ENCODE peak calls at places on chromosomes 12 and 14, in seven cellular contexts. One of them, this sample, is unnamed.

GRCh38 chr12:8156416-8156815 is 399 bp upstream of the ZNF705A start:
- DNase-seq in K562: no peak
- DNase-seq in WTC11: no peak
- DNase-seq in dorsolateral prefrontal cortex: no peak
- DNase-seq in epithelial cell of proximal tubule: no peak
- DNase-seq in thyroid gland: no peak
- DNase-seq in fibroblast of lung: no peak
- DNase-seq in this sample: no peak

GRCh38 chr14:103728721-103729120 is 13.1 kb downstream of the ZFYVE21 start:
- DNase-seq in epithelial cell of proximal tubule: no peak
- DNase-seq in K562: no peak
- DNase-seq in fibroblast of lung: no peak
- DNase-seq in WTC11: no peak
- DNase-seq in thyroid gland: peak; percentile 91
- DNase-seq in dorsolateral prefrontal cortex: no peak
- DNase-seq in this sample: no peak

GRCh38 chr12:109741970-109742372 is 28.3 kb downstream of the FAM222A start:
- DNase-seq in K562: no peak
- DNase-seq in fibroblast of lung: no peak
- DNase-seq in thyroid gland: no peak
- DNase-seq in epithelial cell of proximal tubule: no peak
- DNase-seq in dorsolateral prefrontal cortex: peak; percentile 32
- DNase-seq in WTC11: peak; percentile 7
- DNase-seq in this sample: no peak

GRCh38 chr14:103731916-103732867 is 16.6 kb downstream of the ZFYVE21 start:
- DNase-seq in dorsolateral prefrontal cortex: no peak
- DNase-seq in epithelial cell of proximal tubule: no peak
- DNase-seq in K562: no peak
- DNase-seq in fibroblast of lung: no peak
- DNase-seq in WTC11: no peak
- DNase-seq in thyroid gland: no peak
- DNase-seq in this sample: no peak

GRCh38 chr12:104291867-104292524 is 11.5 kb upstream of the EID3 start:
- DNase-seq in fibroblast of lung: no peak
- DNase-seq in dorsolateral prefrontal cortex: no peak
- DNase-seq in epithelial cell of proximal tubule: no peak
- DNase-seq in WTC11: no peak
- DNase-seq in K562: no peak
- DNase-seq in thyroid gland: no peak
- DNase-seq in this sample: no peak

GRCh38 chr14:69612014-69612758 is 790 bp downstream of the SUSD6 start:
- DNase-seq in fibroblast of lung: peak; percentile 25
- DNase-seq in K562: no peak
- DNase-seq in thyroid gland: peak; percentile 47
- DNase-seq in dorsolateral prefrontal cortex: no peak
- DNase-seq in WTC11: peak; percentile 35
- DNase-seq in epithelial cell of proximal tubule: no peak
- DNase-seq in this sample: peak; percentile 39

GRCh38 chr12:90575995-90576394 is 379.0 kb downstream of the CCER1 start:
- DNase-seq in K562: no peak
- DNase-seq in thyroid gland: no peak
- DNase-seq in dorsolateral prefrontal cortex: no peak
- DNase-seq in fibroblast of lung: no peak
- DNase-seq in WTC11: no peak
- DNase-seq in epithelial cell of proximal tubule: no peak
- DNase-seq in this sample: no peak

GRCh38 chr14:59060841-59061240 is 127.6 kb upstream of the DAAM1 start:
- DNase-seq in K562: no peak
- DNase-seq in WTC11: no peak
- DNase-seq in thyroid gland: peak; percentile 66
- DNase-seq in epithelial cell of proximal tubule: peak; percentile 36
- DNase-seq in dorsolateral prefrontal cortex: no peak
- DNase-seq in fibroblast of lung: no peak
- DNase-seq in this sample: no peak

GRCh38 chr14:95156765-95157194 is 549 bp downstream of the DICER1 start:
- DNase-seq in WTC11: peak; percentile 19
- DNase-seq in epithelial cell of proximal tubule: no peak
- DNase-seq in K562: no peak
- DNase-seq in thyroid gland: peak; percentile 66
- DNase-seq in fibroblast of lung: peak; percentile 20
- DNase-seq in dorsolateral prefrontal cortex: no peak
- DNase-seq in this sample: peak; percentile 46

GRCh38 chr12:38101753-38102152 is 214.8 kb upstream of the ALG10B start:
- DNase-seq in dorsolateral prefrontal cortex: no peak
- DNase-seq in K562: no peak
- DNase-seq in epithelial cell of proximal tubule: no peak
- DNase-seq in fibroblast of lung: no peak
- DNase-seq in thyroid gland: no peak
- DNase-seq in WTC11: no peak
- DNase-seq in this sample: no peak

GRCh38 chr12:13784504-13784903 is 196.9 kb downstream of the GRIN2B start:
- DNase-seq in K562: no peak
- DNase-seq in WTC11: no peak
- DNase-seq in dorsolateral prefrontal cortex: no peak
- DNase-seq in fibroblast of lung: no peak
- DNase-seq in thyroid gland: no peak
- DNase-seq in epithelial cell of proximal tubule: no peak
- DNase-seq in this sample: no peak

GRCh38 chr12:121397521-121397920 is 2.4 kb upstream of the RNF34 start:
- DNase-seq in epithelial cell of proximal tubule: no peak
- DNase-seq in K562: no peak
- DNase-seq in thyroid gland: no peak
- DNase-seq in dorsolateral prefrontal cortex: no peak
- DNase-seq in fibroblast of lung: no peak
- DNase-seq in WTC11: no peak
- DNase-seq in this sample: no peak

GRCh38 chr12:111010061-111010460 is 89.7 kb upstream of the MYL2 start:
- DNase-seq in epithelial cell of proximal tubule: no peak
- DNase-seq in K562: no peak
- DNase-seq in dorsolateral prefrontal cortex: no peak
- DNase-seq in WTC11: no peak
- DNase-seq in fibroblast of lung: no peak
- DNase-seq in thyroid gland: no peak
- DNase-seq in this sample: no peak

GRCh38 chr12:96081596-96081995 is 46.2 kb upstream of the LTA4H start:
- DNase-seq in WTC11: no peak
- DNase-seq in K562: no peak
- DNase-seq in thyroid gland: no peak
- DNase-seq in dorsolateral prefrontal cortex: no peak
- DNase-seq in epithelial cell of proximal tubule: no peak
- DNase-seq in fibroblast of lung: no peak
- DNase-seq in this sample: no peak

GRCh38 chr14:20805485-20805884 is 2.8 kb upstream of the RNASE1 start:
- DNase-seq in WTC11: no peak
- DNase-seq in thyroid gland: no peak
- DNase-seq in dorsolateral prefrontal cortex: no peak
- DNase-seq in epithelial cell of proximal tubule: no peak
- DNase-seq in fibroblast of lung: no peak
- DNase-seq in K562: no peak
- DNase-seq in this sample: no peak

GRCh38 chr12:41189395-41190251 is 1.5 kb downstream of the PDZRN4 start:
- DNase-seq in WTC11: peak; percentile 27
- DNase-seq in K562: no peak
- DNase-seq in dorsolateral prefrontal cortex: peak; percentile 36
- DNase-seq in epithelial cell of proximal tubule: no peak
- DNase-seq in fibroblast of lung: no peak
- DNase-seq in thyroid gland: peak; percentile 6
- DNase-seq in this sample: peak; percentile 11

GRCh38 chr12:14570231-14570630 is 2.5 kb upstream of the PLBD1 start:
- DNase-seq in dorsolateral prefrontal cortex: no peak
- DNase-seq in WTC11: no peak
- DNase-seq in thyroid gland: no peak
- DNase-seq in K562: no peak
- DNase-seq in fibroblast of lung: no peak
- DNase-seq in epithelial cell of proximal tubule: no peak
- DNase-seq in this sample: no peak

GRCh38 chr12:49622501-49623141 is 740 bp upstream of the PRPF40B start:
- DNase-seq in thyroid gland: peak; percentile 46
- DNase-seq in fibroblast of lung: no peak
- DNase-seq in WTC11: peak; percentile 38
- DNase-seq in epithelial cell of proximal tubule: no peak
- DNase-seq in dorsolateral prefrontal cortex: no peak
- DNase-seq in K562: peak; percentile 38
- DNase-seq in this sample: no peak

GRCh38 chr14:50875359-50876090 is 3.7 kb downstream of the ABHD12B start:
- DNase-seq in WTC11: no peak
- DNase-seq in dorsolateral prefrontal cortex: no peak
- DNase-seq in K562: no peak
- DNase-seq in fibroblast of lung: no peak
- DNase-seq in epithelial cell of proximal tubule: no peak
- DNase-seq in thyroid gland: no peak
- DNase-seq in this sample: no peak

GRCh38 chr12:6662906-6663742 is at the start of gene ING4:
- DNase-seq in dorsolateral prefrontal cortex: peak; percentile 99
- DNase-seq in WTC11: peak; percentile 94
- DNase-seq in fibroblast of lung: peak; percentile 99
- DNase-seq in epithelial cell of proximal tubule: peak; percentile 96
- DNase-seq in thyroid gland: peak; percentile 98
- DNase-seq in K562: peak; percentile 90
- DNase-seq in this sample: peak; percentile 88

GRCh38 chr14:68467425-68467824 is 325.4 kb downstream of the ZFP36L1 start:
- DNase-seq in dorsolateral prefrontal cortex: no peak
- DNase-seq in K562: no peak
- DNase-seq in WTC11: no peak
- DNase-seq in epithelial cell of proximal tubule: no peak
- DNase-seq in fibroblast of lung: no peak
- DNase-seq in thyroid gland: no peak
- DNase-seq in this sample: no peak

GRCh38 chr12:96236221-96236822 is 42.1 kb downstream of the ELK3 start:
- DNase-seq in K562: no peak
- DNase-seq in fibroblast of lung: peak; percentile 92
- DNase-seq in thyroid gland: peak; percentile 6
- DNase-seq in dorsolateral prefrontal cortex: no peak
- DNase-seq in WTC11: no peak
- DNase-seq in epithelial cell of proximal tubule: no peak
- DNase-seq in this sample: no peak

GRCh38 chr12:130838284-130838950 is 633 bp downstream of the STX2 start:
- DNase-seq in WTC11: peak; percentile 44
- DNase-seq in K562: peak; percentile 78
- DNase-seq in fibroblast of lung: no peak
- DNase-seq in thyroid gland: peak; percentile 55
- DNase-seq in epithelial cell of proximal tubule: no peak
- DNase-seq in dorsolateral prefrontal cortex: no peak
- DNase-seq in this sample: peak; percentile 39

GRCh38 chr12:3350432-3350831 is 140.6 kb upstream of the PRMT8 start:
- DNase-seq in thyroid gland: no peak
- DNase-seq in epithelial cell of proximal tubule: no peak
- DNase-seq in K562: no peak
- DNase-seq in dorsolateral prefrontal cortex: no peak
- DNase-seq in WTC11: no peak
- DNase-seq in fibroblast of lung: no peak
- DNase-seq in this sample: no peak

GRCh38 chr12:58920102-58920955 is at the start of gene LRIG3:
- DNase-seq in thyroid gland: peak; percentile 96
- DNase-seq in epithelial cell of proximal tubule: peak; percentile 16
- DNase-seq in K562: peak; percentile 27
- DNase-seq in fibroblast of lung: peak; percentile 93
- DNase-seq in WTC11: peak; percentile 79
- DNase-seq in dorsolateral prefrontal cortex: peak; percentile 78
- DNase-seq in this sample: peak; percentile 89

GRCh38 chr14:91337699-91338335 is 79.8 kb downstream of the CCDC88C start:
- DNase-seq in fibroblast of lung: no peak
- DNase-seq in WTC11: no peak
- DNase-seq in dorsolateral prefrontal cortex: no peak
- DNase-seq in thyroid gland: no peak
- DNase-seq in epithelial cell of proximal tubule: no peak
- DNase-seq in K562: no peak
- DNase-seq in this sample: no peak

GRCh38 chr14:91336093-91336450 is 81.5 kb downstream of the CCDC88C start:
- DNase-seq in fibroblast of lung: no peak
- DNase-seq in WTC11: no peak
- DNase-seq in dorsolateral prefrontal cortex: no peak
- DNase-seq in thyroid gland: no peak
- DNase-seq in epithelial cell of proximal tubule: no peak
- DNase-seq in K562: no peak
- DNase-seq in this sample: no peak

GRCh38 chr14:91339606-91340369 is 77.8 kb downstream of the CCDC88C start:
- DNase-seq in fibroblast of lung: no peak
- DNase-seq in WTC11: no peak
- DNase-seq in epithelial cell of proximal tubule: no peak
- DNase-seq in thyroid gland: no peak
- DNase-seq in dorsolateral prefrontal cortex: no peak
- DNase-seq in K562: no peak
- DNase-seq in this sample: no peak

GRCh38 chr14:91339076-91339475 is 78.5 kb downstream of the CCDC88C start:
- DNase-seq in K562: no peak
- DNase-seq in fibroblast of lung: no peak
- DNase-seq in thyroid gland: no peak
- DNase-seq in WTC11: no peak
- DNase-seq in dorsolateral prefrontal cortex: no peak
- DNase-seq in epithelial cell of proximal tubule: no peak
- DNase-seq in this sample: no peak

DNA sequence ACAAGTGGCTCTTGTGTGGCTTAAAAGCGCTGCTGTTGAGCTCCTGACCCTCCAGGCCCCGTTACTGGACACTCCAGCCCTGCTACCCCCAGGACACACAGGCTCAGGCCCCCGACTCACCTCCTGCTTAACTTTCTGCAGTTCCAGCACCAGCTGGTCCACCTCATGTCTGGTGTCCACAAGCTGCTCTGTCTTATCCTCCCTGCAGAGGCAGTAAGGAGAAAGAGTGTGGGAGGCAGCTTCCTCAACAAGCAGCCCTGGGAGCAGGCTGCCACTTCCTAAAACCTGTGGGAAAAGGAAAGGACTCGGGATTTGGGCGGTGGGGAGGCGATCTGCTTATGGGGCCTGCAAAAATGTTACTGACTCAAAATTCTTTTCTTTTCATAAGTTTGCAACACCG is 79.3 kb downstream of the CCDC88C start:
- DNase-seq in epithelial cell of proximal tubule: no peak
- DNase-seq in thyroid gland: no peak
- DNase-seq in dorsolateral prefrontal cortex: no peak
- DNase-seq in fibroblast of lung: no peak
- DNase-seq in K562: no peak
- DNase-seq in WTC11: no peak
- DNase-seq in this sample: no peak
- TF ChIP-seq CTCF in epithelial cell of proximal tubule: no peak
- TF ChIP-seq CTCF in thyroid gland: no peak
- TF ChIP-seq CTCF in dorsolateral prefrontal cortex: no peak
- TF ChIP-seq CTCF in fibroblast of lung: no peak
- TF ChIP-seq CTCF in K562: no peak
- TF ChIP-seq CTCF in WTC11: no peak
- TF ChIP-seq CTCF in this sample: no peak

GRCh38 chr12:22924391-22924790 is 299.4 kb downstream of the ETNK1 start:
- DNase-seq in WTC11: no peak
- DNase-seq in K562: no peak
- DNase-seq in dorsolateral prefrontal cortex: no peak
- DNase-seq in thyroid gland: no peak
- DNase-seq in fibroblast of lung: no peak
- DNase-seq in epithelial cell of proximal tubule: no peak
- DNase-seq in this sample: no peak
- TF ChIP-seq CTCF in WTC11: no peak
- TF ChIP-seq CTCF in K562: no peak
- TF ChIP-seq CTCF in dorsolateral prefrontal cortex: no peak
- TF ChIP-seq CTCF in thyroid gland: no peak
- TF ChIP-seq CTCF in fibroblast of lung: no peak
- TF ChIP-seq CTCF in epithelial cell of proximal tubule: peak; percentile 11
- TF ChIP-seq CTCF in this sample: no peak

GRCh38 chr14:47872588-47872987 is 197.2 kb upstream of the MDGA2 start:
- DNase-seq in WTC11: no peak
- DNase-seq in thyroid gland: no peak
- DNase-seq in epithelial cell of proximal tubule: no peak
- DNase-seq in K562: no peak
- DNase-seq in fibroblast of lung: peak; percentile 0
- DNase-seq in dorsolateral prefrontal cortex: no peak
- DNase-seq in this sample: no peak
- TF ChIP-seq CTCF in WTC11: no peak
- TF ChIP-seq CTCF in thyroid gland: no peak
- TF ChIP-seq CTCF in epithelial cell of proximal tubule: no peak
- TF ChIP-seq CTCF in K562: no peak
- TF ChIP-seq CTCF in fibroblast of lung: no peak
- TF ChIP-seq CTCF in dorsolateral prefrontal cortex: no peak
- TF ChIP-seq CTCF in this sample: no peak

GRCh38 chr14:60266021-60266937 is 17.3 kb downstream of the PPM1A start:
- DNase-seq in K562: peak; percentile 10
- DNase-seq in WTC11: peak; percentile 24
- DNase-seq in dorsolateral prefrontal cortex: no peak
- DNase-seq in epithelial cell of proximal tubule: no peak
- DNase-seq in fibroblast of lung: peak; percentile 33
- DNase-seq in thyroid gland: no peak
- DNase-seq in this sample: peak; percentile 44
- TF ChIP-seq CTCF in K562: peak; percentile 33
- TF ChIP-seq CTCF in WTC11: peak; percentile 42
- TF ChIP-seq CTCF in dorsolateral prefrontal cortex: no peak
- TF ChIP-seq CTCF in epithelial cell of proximal tubule: peak; percentile 76
- TF ChIP-seq CTCF in fibroblast of lung: no peak
- TF ChIP-seq CTCF in thyroid gland: no peak
- TF ChIP-seq CTCF in this sample: peak; percentile 76

This sample was measured in endothelial cell.